ENCODE peak calls at places on chromosomes 11 and 22, in ten cellular contexts. One of them, this sample, is unnamed.

GRCh38 chr11:35962373-35963138 is 18.7 kb downstream of the LDLRAD3 start:
- DNase-seq in A549: no peak
- DNase-seq in SJSA1: no peak
- DNase-seq in neuronal stem cell: no peak
- DNase-seq in naive thymus-derived CD4-positive, alpha-beta T cell: no peak
- DNase-seq in NB4: no peak
- DNase-seq in epithelial cell of proximal tubule: no peak
- DNase-seq in body of pancreas: no peak
- DNase-seq in iPS DF 6.9: no peak
- DNase-seq in CD4-positive, alpha-beta memory T cell: no peak
- DNase-seq in this sample: no peak

GRCh38 chr11:67293090-67293489 is 4.0 kb downstream of the ANKRD13D start:
- DNase-seq in A549: no peak
- DNase-seq in SJSA1: no peak
- DNase-seq in neuronal stem cell: no peak
- DNase-seq in naive thymus-derived CD4-positive, alpha-beta T cell: no peak
- DNase-seq in NB4: no peak
- DNase-seq in epithelial cell of proximal tubule: no peak
- DNase-seq in body of pancreas: no peak
- DNase-seq in iPS DF 6.9: no peak
- DNase-seq in CD4-positive, alpha-beta memory T cell: peak; percentile 65
- DNase-seq in this sample: no peak

GRCh38 chr22:30535182-30535581 is 11.4 kb downstream of the SEC14L6 start:
- DNase-seq in A549: no peak
- DNase-seq in SJSA1: no peak
- DNase-seq in neuronal stem cell: no peak
- DNase-seq in naive thymus-derived CD4-positive, alpha-beta T cell: no peak
- DNase-seq in NB4: peak; percentile 46
- DNase-seq in epithelial cell of proximal tubule: no peak
- DNase-seq in body of pancreas: no peak
- DNase-seq in iPS DF 6.9: no peak
- DNase-seq in CD4-positive, alpha-beta memory T cell: no peak
- DNase-seq in this sample: no peak

GRCh38 chr11:70788247-70789022 is 390.1 kb downstream of the CTTN start:
- DNase-seq in A549: peak; percentile 74
- DNase-seq in SJSA1: peak; percentile 83
- DNase-seq in neuronal stem cell: no peak
- DNase-seq in naive thymus-derived CD4-positive, alpha-beta T cell: no peak
- DNase-seq in NB4: peak; percentile 51
- DNase-seq in epithelial cell of proximal tubule: peak; percentile 19
- DNase-seq in body of pancreas: no peak
- DNase-seq in iPS DF 6.9: no peak
- DNase-seq in CD4-positive, alpha-beta memory T cell: no peak
- DNase-seq in this sample: peak; percentile 52

GRCh38 chr11:73130181-73130580 is 11.9 kb downstream of the FCHSD2 start:
- DNase-seq in A549: no peak
- DNase-seq in SJSA1: no peak
- DNase-seq in neuronal stem cell: no peak
- DNase-seq in naive thymus-derived CD4-positive, alpha-beta T cell: no peak
- DNase-seq in NB4: no peak
- DNase-seq in epithelial cell of proximal tubule: no peak
- DNase-seq in body of pancreas: no peak
- DNase-seq in iPS DF 6.9: no peak
- DNase-seq in CD4-positive, alpha-beta memory T cell: no peak
- DNase-seq in this sample: no peak

GRCh38 chr11:47369676-47370075 is 8.7 kb downstream of the SPI1 start:
- DNase-seq in A549: no peak
- DNase-seq in SJSA1: no peak
- DNase-seq in neuronal stem cell: no peak
- DNase-seq in naive thymus-derived CD4-positive, alpha-beta T cell: no peak
- DNase-seq in NB4: no peak
- DNase-seq in epithelial cell of proximal tubule: no peak
- DNase-seq in body of pancreas: no peak
- DNase-seq in iPS DF 6.9: no peak
- DNase-seq in CD4-positive, alpha-beta memory T cell: no peak
- DNase-seq in this sample: no peak

GRCh38 chr22:46910624-46911023 is 148.2 kb downstream of the TBC1D22A start:
- DNase-seq in A549: no peak
- DNase-seq in SJSA1: no peak
- DNase-seq in neuronal stem cell: no peak
- DNase-seq in naive thymus-derived CD4-positive, alpha-beta T cell: no peak
- DNase-seq in NB4: no peak
- DNase-seq in epithelial cell of proximal tubule: no peak
- DNase-seq in body of pancreas: no peak
- DNase-seq in iPS DF 6.9: no peak
- DNase-seq in CD4-positive, alpha-beta memory T cell: no peak
- DNase-seq in this sample: no peak

GRCh38 chr22:44969817-44970216 is 40.0 kb downstream of the PHF21B start:
- DNase-seq in A549: no peak
- DNase-seq in SJSA1: no peak
- DNase-seq in neuronal stem cell: no peak
- DNase-seq in naive thymus-derived CD4-positive, alpha-beta T cell: no peak
- DNase-seq in NB4: no peak
- DNase-seq in epithelial cell of proximal tubule: no peak
- DNase-seq in body of pancreas: no peak
- DNase-seq in iPS DF 6.9: no peak
- DNase-seq in CD4-positive, alpha-beta memory T cell: no peak
- DNase-seq in this sample: no peak

GRCh38 chr11:116687458-116688201 is 85.2 kb downstream of the BUD13 start:
- DNase-seq in A549: no peak
- DNase-seq in SJSA1: no peak
- DNase-seq in neuronal stem cell: peak; percentile 49
- DNase-seq in naive thymus-derived CD4-positive, alpha-beta T cell: no peak
- DNase-seq in NB4: no peak
- DNase-seq in epithelial cell of proximal tubule: no peak
- DNase-seq in body of pancreas: no peak
- DNase-seq in iPS DF 6.9: no peak
- DNase-seq in CD4-positive, alpha-beta memory T cell: no peak
- DNase-seq in this sample: no peak

GRCh38 chr11:16893456-16894076 is 120.6 kb downstream of the PLEKHA7 start:
- DNase-seq in A549: no peak
- DNase-seq in SJSA1: no peak
- DNase-seq in neuronal stem cell: no peak
- DNase-seq in naive thymus-derived CD4-positive, alpha-beta T cell: no peak
- DNase-seq in NB4: no peak
- DNase-seq in epithelial cell of proximal tubule: no peak
- DNase-seq in body of pancreas: peak; percentile 72
- DNase-seq in iPS DF 6.9: no peak
- DNase-seq in CD4-positive, alpha-beta memory T cell: no peak
- DNase-seq in this sample: no peak

GRCh38 chr11:100459791-100460190 is 227.3 kb upstream of the ARHGAP42 start:
- DNase-seq in A549: no peak
- DNase-seq in SJSA1: no peak
- DNase-seq in neuronal stem cell: no peak
- DNase-seq in naive thymus-derived CD4-positive, alpha-beta T cell: no peak
- DNase-seq in NB4: no peak
- DNase-seq in epithelial cell of proximal tubule: no peak
- DNase-seq in body of pancreas: no peak
- DNase-seq in iPS DF 6.9: no peak
- DNase-seq in CD4-positive, alpha-beta memory T cell: no peak
- DNase-seq in this sample: no peak

GRCh38 chr11:68889948-68890446 is 13.6 kb downstream of the MRPL21 start:
- DNase-seq in A549: peak; percentile 42
- DNase-seq in SJSA1: peak; percentile 82
- DNase-seq in neuronal stem cell: no peak
- DNase-seq in naive thymus-derived CD4-positive, alpha-beta T cell: no peak
- DNase-seq in NB4: peak; percentile 18
- DNase-seq in epithelial cell of proximal tubule: no peak
- DNase-seq in body of pancreas: peak; percentile 42
- DNase-seq in iPS DF 6.9: peak; percentile 45
- DNase-seq in CD4-positive, alpha-beta memory T cell: no peak
- DNase-seq in this sample: peak; percentile 94

GRCh38 chr11:133070790-133071189 is 461.5 kb downstream of the OPCML start:
- DNase-seq in A549: no peak
- DNase-seq in SJSA1: no peak
- DNase-seq in neuronal stem cell: no peak
- DNase-seq in naive thymus-derived CD4-positive, alpha-beta T cell: no peak
- DNase-seq in NB4: no peak
- DNase-seq in epithelial cell of proximal tubule: no peak
- DNase-seq in body of pancreas: no peak
- DNase-seq in iPS DF 6.9: no peak
- DNase-seq in CD4-positive, alpha-beta memory T cell: no peak
- DNase-seq in this sample: no peak

GRCh38 chr11:102546427-102546826 is 15.9 kb upstream of the MMP7 start:
- DNase-seq in A549: no peak
- DNase-seq in SJSA1: no peak
- DNase-seq in neuronal stem cell: no peak
- DNase-seq in naive thymus-derived CD4-positive, alpha-beta T cell: no peak
- DNase-seq in NB4: peak; percentile 38
- DNase-seq in epithelial cell of proximal tubule: no peak
- DNase-seq in body of pancreas: no peak
- DNase-seq in iPS DF 6.9: no peak
- DNase-seq in CD4-positive, alpha-beta memory T cell: no peak
- DNase-seq in this sample: no peak

GRCh38 chr11:17600316-17601205 is 53.5 kb downstream of the OTOG start:
- DNase-seq in A549: no peak
- DNase-seq in SJSA1: no peak
- DNase-seq in neuronal stem cell: no peak
- DNase-seq in naive thymus-derived CD4-positive, alpha-beta T cell: no peak
- DNase-seq in NB4: no peak
- DNase-seq in epithelial cell of proximal tubule: no peak
- DNase-seq in body of pancreas: no peak
- DNase-seq in iPS DF 6.9: no peak
- DNase-seq in CD4-positive, alpha-beta memory T cell: no peak
- DNase-seq in this sample: no peak

GRCh38 chr11:61581931-61582330 is 1.1 kb upstream of the SYT7 start:
- DNase-seq in A549: no peak
- DNase-seq in SJSA1: no peak
- DNase-seq in neuronal stem cell: no peak
- DNase-seq in naive thymus-derived CD4-positive, alpha-beta T cell: no peak
- DNase-seq in NB4: no peak
- DNase-seq in epithelial cell of proximal tubule: no peak
- DNase-seq in body of pancreas: no peak
- DNase-seq in iPS DF 6.9: no peak
- DNase-seq in CD4-positive, alpha-beta memory T cell: peak; percentile 5
- DNase-seq in this sample: no peak
- H3K4me3 ChIP-seq in A549: no peak overlapping the region
- H3K4me3 ChIP-seq in SJSA1: no peak overlapping the region
- H3K4me3 ChIP-seq in neuronal stem cell: no peak overlapping the region
- H3K4me3 ChIP-seq in naive thymus-derived CD4-positive, alpha-beta T cell: no peak overlapping the region
- H3K4me3 ChIP-seq in NB4: no peak overlapping the region
- H3K4me3 ChIP-seq in epithelial cell of proximal tubule: no peak overlapping the region
- H3K4me3 ChIP-seq in body of pancreas: no peak overlapping the region
- H3K4me3 ChIP-seq in iPS DF 6.9: no peak overlapping the region
- H3K4me3 ChIP-seq in CD4-positive, alpha-beta memory T cell: no peak overlapping the region
- H3K4me3 ChIP-seq in this sample: no peak overlapping the region

GRCh38 chr11:1854949-1855885 is 2.3 kb downstream of the LSP1 start:
- DNase-seq in A549: no peak
- DNase-seq in SJSA1: no peak
- DNase-seq in neuronal stem cell: no peak
- DNase-seq in naive thymus-derived CD4-positive, alpha-beta T cell: no peak
- DNase-seq in NB4: no peak
- DNase-seq in epithelial cell of proximal tubule: no peak
- DNase-seq in body of pancreas: no peak
- DNase-seq in iPS DF 6.9: no peak
- DNase-seq in CD4-positive, alpha-beta memory T cell: no peak
- DNase-seq in this sample: no peak
- H3K4me3 ChIP-seq in A549: no peak overlapping the region
- H3K4me3 ChIP-seq in SJSA1: no peak overlapping the region
- H3K4me3 ChIP-seq in neuronal stem cell: no peak overlapping the region
- H3K4me3 ChIP-seq in naive thymus-derived CD4-positive, alpha-beta T cell: peak overlapping the region; percentile 94
- H3K4me3 ChIP-seq in NB4: no peak overlapping the region
- H3K4me3 ChIP-seq in epithelial cell of proximal tubule: no peak overlapping the region
- H3K4me3 ChIP-seq in body of pancreas: no peak overlapping the region
- H3K4me3 ChIP-seq in iPS DF 6.9: no peak overlapping the region
- H3K4me3 ChIP-seq in CD4-positive, alpha-beta memory T cell: peak overlapping the region; percentile 95
- H3K4me3 ChIP-seq in this sample: no peak overlapping the region

GRCh38 chr11:64251722-64251985 is 324 bp downstream of the PLCB3 start:
- DNase-seq in A549: no peak
- DNase-seq in SJSA1: peak; percentile 43
- DNase-seq in neuronal stem cell: no peak
- DNase-seq in naive thymus-derived CD4-positive, alpha-beta T cell: no peak
- DNase-seq in NB4: no peak
- DNase-seq in epithelial cell of proximal tubule: no peak
- DNase-seq in body of pancreas: no peak
- DNase-seq in iPS DF 6.9: no peak
- DNase-seq in CD4-positive, alpha-beta memory T cell: no peak
- DNase-seq in this sample: no peak

GRCh38 chr11:64250875-64251721 is at the start of gene PLCB3:
- DNase-seq in A549: no peak
- DNase-seq in SJSA1: peak; percentile 67
- DNase-seq in neuronal stem cell: peak; percentile 76
- DNase-seq in naive thymus-derived CD4-positive, alpha-beta T cell: peak; percentile 65
- DNase-seq in NB4: peak; percentile 68
- DNase-seq in epithelial cell of proximal tubule: no peak
- DNase-seq in body of pancreas: peak; percentile 68
- DNase-seq in iPS DF 6.9: no peak
- DNase-seq in CD4-positive, alpha-beta memory T cell: peak; percentile 53
- DNase-seq in this sample: no peak

GRCh38 chr11:64249563-64250405 is 1.5 kb upstream of the PLCB3 start:
- DNase-seq in A549: no peak
- DNase-seq in SJSA1: no peak
- DNase-seq in neuronal stem cell: no peak
- DNase-seq in naive thymus-derived CD4-positive, alpha-beta T cell: no peak
- DNase-seq in NB4: no peak
- DNase-seq in epithelial cell of proximal tubule: no peak
- DNase-seq in body of pancreas: no peak
- DNase-seq in iPS DF 6.9: no peak
- DNase-seq in CD4-positive, alpha-beta memory T cell: no peak
- DNase-seq in this sample: no peak

GRCh38 chr11:64249038-64249437 is 2.3 kb upstream of the PLCB3 start:
- DNase-seq in A549: no peak
- DNase-seq in SJSA1: no peak
- DNase-seq in neuronal stem cell: no peak
- DNase-seq in naive thymus-derived CD4-positive, alpha-beta T cell: no peak
- DNase-seq in NB4: no peak
- DNase-seq in epithelial cell of proximal tubule: no peak
- DNase-seq in body of pancreas: no peak
- DNase-seq in iPS DF 6.9: no peak
- DNase-seq in CD4-positive, alpha-beta memory T cell: no peak
- DNase-seq in this sample: no peak

DNA sequence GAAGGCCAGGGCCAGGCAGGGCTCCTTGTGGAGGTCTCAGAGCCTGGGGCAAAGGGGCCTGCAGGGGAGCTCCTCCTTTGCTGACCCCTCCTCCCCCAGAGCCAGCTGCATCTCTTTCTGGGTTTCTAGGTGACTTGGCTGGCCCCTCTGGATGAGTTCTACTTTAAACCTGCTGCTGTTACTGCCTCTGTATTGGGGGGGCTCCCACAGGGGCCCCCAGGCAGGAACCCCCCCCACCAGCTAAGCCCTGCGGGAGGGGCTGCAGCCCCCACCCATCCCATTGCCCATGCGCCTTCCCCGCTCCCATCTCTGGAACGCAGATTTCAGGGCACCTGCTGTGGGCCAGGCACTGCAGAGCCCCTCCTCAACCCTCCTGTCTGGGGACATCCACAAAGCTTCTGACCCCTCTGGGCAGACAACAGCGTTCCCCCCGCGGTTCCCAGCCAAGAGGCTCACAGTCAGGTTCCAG is 890 bp upstream of the PLCB3 start:
- DNase-seq in A549: no peak
- DNase-seq in SJSA1: no peak
- DNase-seq in neuronal stem cell: no peak
- DNase-seq in naive thymus-derived CD4-positive, alpha-beta T cell: no peak
- DNase-seq in NB4: no peak
- DNase-seq in epithelial cell of proximal tubule: no peak
- DNase-seq in body of pancreas: no peak
- DNase-seq in iPS DF 6.9: no peak
- DNase-seq in CD4-positive, alpha-beta memory T cell: no peak
- DNase-seq in this sample: no peak
- H3K4me3 ChIP-seq in A549: peak overlapping the region; percentile 84
- H3K4me3 ChIP-seq in SJSA1: peak overlapping the region; percentile 95
- H3K4me3 ChIP-seq in neuronal stem cell: peak overlapping the region; percentile 70
- H3K4me3 ChIP-seq in naive thymus-derived CD4-positive, alpha-beta T cell: peak overlapping the region; percentile 63
- H3K4me3 ChIP-seq in NB4: no peak overlapping the region
- H3K4me3 ChIP-seq in epithelial cell of proximal tubule: peak overlapping the region; percentile 95
- H3K4me3 ChIP-seq in body of pancreas: no peak overlapping the region
- H3K4me3 ChIP-seq in iPS DF 6.9: peak overlapping the region; percentile 50
- H3K4me3 ChIP-seq in CD4-positive, alpha-beta memory T cell: peak overlapping the region; percentile 38
- H3K4me3 ChIP-seq in this sample: no peak overlapping the region

GRCh38 chr22:35914357-35914664 is 114.3 kb downstream of the RBFOX2 start:
- DNase-seq in A549: no peak
- DNase-seq in SJSA1: no peak
- DNase-seq in neuronal stem cell: no peak
- DNase-seq in naive thymus-derived CD4-positive, alpha-beta T cell: no peak
- DNase-seq in NB4: no peak
- DNase-seq in epithelial cell of proximal tubule: no peak
- DNase-seq in body of pancreas: no peak
- DNase-seq in iPS DF 6.9: no peak
- DNase-seq in CD4-positive, alpha-beta memory T cell: no peak
- DNase-seq in this sample: no peak
- H3K4me3 ChIP-seq in A549: peak overlapping the region; percentile 34
- H3K4me3 ChIP-seq in SJSA1: peak overlapping the region; percentile 23
- H3K4me3 ChIP-seq in neuronal stem cell: peak overlapping the region; percentile 42
- H3K4me3 ChIP-seq in naive thymus-derived CD4-positive, alpha-beta T cell: peak overlapping the region; percentile 7
- H3K4me3 ChIP-seq in NB4: no peak overlapping the region
- H3K4me3 ChIP-seq in epithelial cell of proximal tubule: peak overlapping the region; percentile 60
- H3K4me3 ChIP-seq in body of pancreas: no peak overlapping the region
- H3K4me3 ChIP-seq in iPS DF 6.9: no peak overlapping the region
- H3K4me3 ChIP-seq in CD4-positive, alpha-beta memory T cell: no peak overlapping the region
- H3K4me3 ChIP-seq in this sample: no peak overlapping the region